ENCODE peak calls at places on chromosomes 16 and 17, in ten cellular contexts. J is cardiac fibroblast, O is GM23338, T is lung, C is AG04450, D is IMR-90, Q is skeletal muscle cell, G is fibroblast of the aortic adventitia, H is GM12865, S is brain microvascular endothelial cell. U is an unnamed sample.

GRCh38 chr16:71895679-71896385 is 501 bp downstream of the IST1 start:
- DNase-seq in T (peak), S (peak), G (peak), C (no peak), H (peak), Q (no peak), J (peak), O (peak), D (peak), U (peak)

GRCh38 chr16:53034306-53034705 is 18.4 kb downstream of the CHD9NB start:
- DNase-seq in T (no peak), Q (no peak), S (peak), H (no peak), J (no peak), O (no peak), C (no peak), G (no peak), D (peak), U (peak)

GRCh38 chr16:69406780-69407331 is 17.6 kb upstream of the CYB5B start:
- DNase-seq in C (no peak), J (no peak), O (peak), H (peak), G (no peak), S (no peak), D (no peak), Q (no peak), T (no peak), U (no peak)

GRCh38 chr17:13725286-13725990 is 123.7 kb upstream of the HS3ST3A1 start:
- DNase-seq in O (no peak), T (no peak), Q (peak), D (peak), S (peak), J (peak), G (peak), C (no peak), H (no peak), U (no peak)

GRCh38 chr16:30521873-30522641 is 4.3 kb downstream of the ZNF768 start:
- DNase-seq in O (no peak), C (no peak), J (no peak), G (no peak), S (no peak), T (no peak), H (no peak), D (no peak), Q (no peak), U (no peak)

GRCh38 chr17:80187493-80187892 is 17.7 kb downstream of the CARD14 start:
- DNase-seq in T (peak), D (no peak), Q (no peak), O (no peak), G (peak), S (no peak), C (no peak), H (no peak), J (peak), U (peak)

GRCh38 chr17:18250259-18250658 is 8.3 kb downstream of the FLII start:
- DNase-seq in G (no peak), D (no peak), C (no peak), S (no peak), T (no peak), J (no peak), O (peak), H (no peak), Q (no peak), U (peak)

GRCh38 chr17:27069842-27070508 is 223.9 kb upstream of the WSB1 start:
- DNase-seq in J (no peak), D (no peak), S (no peak), O (no peak), H (no peak), T (no peak), G (no peak), C (no peak), Q (no peak), U (no peak)

GRCh38 chr17:3986270-3986938 is 22.2 kb upstream of the ATP2A3 start:
- DNase-seq in Q (no peak), O (no peak), C (no peak), G (no peak), J (no peak), T (no peak), D (no peak), S (no peak), H (peak), U (peak)

GRCh38 chr16:58970775-58971174 is 236.7 kb upstream of the GOT2 start:
- DNase-seq in G (no peak), J (no peak), C (no peak), H (peak), D (no peak), O (no peak), T (no peak), Q (no peak), S (no peak), U (no peak)

GRCh38 chr17:78265121-78265520 is 33.7 kb downstream of the TMEM235 start:
- DNase-seq in T (no peak), C (no peak), O (no peak), H (no peak), J (no peak), S (no peak), Q (no peak), G (no peak), D (no peak), U (no peak)

GRCh38 chr16:53089434-53090270 is 34.9 kb downstream of the CHD9 start:
- DNase-seq in C (no peak), J (peak), H (no peak), S (no peak), D (no peak), G (peak), Q (no peak), O (peak), T (no peak), U (no peak)

GRCh38 chr16:50459681-50460080 is 88.5 kb upstream of the NKD1 start:
- DNase-seq in C (no peak), O (no peak), H (no peak), T (no peak), D (no peak), S (no peak), Q (no peak), J (no peak), G (no peak), U (no peak)

GRCh38 chr17:79834575-79835469 is 4.4 kb downstream of the CBX4 start:
- DNase-seq in O (peak), C (no peak), T (no peak), Q (no peak), G (no peak), H (no peak), S (no peak), J (no peak), D (no peak), U (no peak)

GRCh38 chr16:17241264-17241835 is 229.4 kb downstream of the XYLT1 start:
- DNase-seq in S (no peak), C (no peak), D (no peak), T (no peak), O (no peak), H (no peak), Q (no peak), J (no peak), G (no peak), U (no peak)

GRCh38 chr16:8679156-8679555 is 4.7 kb downstream of the ABAT start:
- DNase-seq in Q (no peak), H (no peak), T (no peak), S (no peak), O (no peak), J (no peak), C (no peak), D (no peak), G (no peak), U (peak)

GRCh38 chr16:10402975-10403374 is 17.1 kb downstream of the ATF7IP2 start:
- DNase-seq in D (no peak), G (no peak), J (no peak), S (no peak), T (no peak), Q (no peak), O (no peak), C (no peak), H (no peak), U (no peak)

GRCh38 chr17:49696233-49696761 is 11.5 kb downstream of the SLC35B1 start:
- DNase-seq in O (no peak), J (no peak), H (peak), S (no peak), C (no peak), Q (no peak), G (no peak), D (peak), T (no peak), U (no peak)

GRCh38 chr16:1745900-1746692 is 25.2 kb downstream of the NME3 start:
- DNase-seq in H (no peak), C (peak), J (peak), T (no peak), D (peak), S (peak), O (peak), G (no peak), Q (peak), U (no peak)

GRCh38 chr16:82580293-82580900 is 46.4 kb upstream of the CDH13 start:
- DNase-seq in S (no peak), G (peak), J (peak), H (peak), Q (no peak), O (peak), D (no peak), T (no peak), C (no peak), U (peak)

GRCh38 chr17:73166731-73167581 is 2.1 kb downstream of the SSTR2 start:
- DNase-seq in T (no peak), S (no peak), H (peak), D (no peak), G (peak), Q (no peak), C (no peak), J (no peak), O (no peak), U (no peak)

GRCh38 chr17:83046759-83047478 is 32.5 kb upstream of the METRNL start:
- DNase-seq in Q (no peak), G (no peak), J (no peak), D (no peak), T (no peak), S (no peak), H (no peak), O (no peak), C (no peak), U (no peak)

GRCh38 chr16:89554343-89554742 is 6.1 kb upstream of the RPL13 start:
- DNase-seq in O (no peak), J (no peak), H (no peak), S (no peak), T (no peak), G (no peak), C (no peak), D (no peak), Q (no peak), U (no peak)

GRCh38 chr17:8963017-8963416 is 2.5 kb downstream of the PIK3R5 start:
- DNase-seq in Q (no peak), O (no peak), C (no peak), H (no peak), D (no peak), T (no peak), J (no peak), G (no peak), S (no peak), U (no peak)

GRCh38 chr16:4882261-4882632 is 35.0 kb downstream of the UBN1 start:
- DNase-seq in C (no peak), G (peak), D (peak), T (no peak), S (peak), Q (peak), H (no peak), O (no peak), J (peak), U (no peak)
- H3K4me3 ChIP-seq in C (no peak), G (no peak), D (no peak), T (no peak), S (no peak), Q (no peak), H (no peak), O (no peak), J (no peak), U (no peak)

GRCh38 chr17:40113110-40113960 is 8.4 kb upstream of the MSL1 start:
- DNase-seq in S (peak), D (peak), H (peak), T (peak), O (peak), Q (peak), J (peak), G (peak), C (peak), U (peak)
- H3K4me3 ChIP-seq in S (peak), D (peak), H (peak), T (peak), O (peak), Q (peak), J (peak), G (peak), C (peak), U (peak)

GRCh38 chr17:7575481-7575883 is 4.0 kb upstream of the CD68 start:
- DNase-seq in D (no peak), H (no peak), T (no peak), C (no peak), Q (no peak), G (no peak), S (no peak), J (no peak), O (no peak), U (no peak)
- H3K4me3 ChIP-seq in D (no peak), H (peak), T (no peak), C (peak), Q (peak), G (peak), S (peak), J (no peak), O (peak), U (peak)

GRCh38 chr16:66921758-66922450 is 3.2 kb upstream of the CDH16 start:
- DNase-seq in T (no peak), S (no peak), Q (no peak), H (no peak), D (no peak), C (no peak), J (no peak), G (no peak), O (peak), U (no peak)
- H3K4me3 ChIP-seq in T (no peak), S (no peak), Q (no peak), H (no peak), D (no peak), C (no peak), J (no peak), G (no peak), O (no peak), U (no peak)

GRCh38 chr17:2707721-2708584 is 3.6 kb downstream of the CLUH start:
- DNase-seq in D (no peak), G (no peak), Q (no peak), C (no peak), T (no peak), J (peak), O (peak), S (no peak), H (no peak), U (no peak)

GRCh38 chr17:2708585-2709172 is 2.9 kb downstream of the CLUH start:
- DNase-seq in C (no peak), G (no peak), T (no peak), O (no peak), J (no peak), Q (no peak), H (no peak), D (no peak), S (no peak), U (no peak)

GRCh38 chr17:2705263-2705662 is 6.3 kb downstream of the CLUH start:
- DNase-seq in C (peak), D (peak), H (no peak), J (peak), S (peak), O (no peak), G (no peak), Q (peak), T (no peak), U (no peak)

GRCh38 chr17:2705888-2706795 is 5.4 kb downstream of the CLUH start:
- DNase-seq in D (no peak), O (no peak), S (no peak), T (no peak), J (no peak), G (no peak), C (no peak), Q (no peak), H (no peak), U (no peak)

GRCh38 chr17:2706911-2707510 is 4.6 kb downstream of the CLUH start:
- DNase-seq in S (no peak), C (no peak), T (no peak), O (no peak), D (no peak), J (no peak), G (no peak), Q (no peak), H (no peak), U (no peak)
- H3K4me3 ChIP-seq in S (no peak), C (no peak), T (no peak), O (no peak), D (no peak), J (no peak), G (no peak), Q (no peak), H (no peak), U (no peak)

GRCh38 chr17:2051388-2052237 is 3.3 kb upstream of the HIC1 start:
- DNase-seq in O (no peak), D (no peak), J (no peak), T (no peak), S (no peak), G (no peak), H (no peak), C (no peak), Q (no peak), U (peak)

GRCh38 chr17:2054740-2055493 is at the start of gene HIC1:
- DNase-seq in C (no peak), S (no peak), Q (no peak), T (peak), O (peak), D (peak), G (peak), H (peak), J (peak), U (peak)

GRCh38 chr17:2054262-2054739 is 602 bp upstream of the HIC1 start:
- DNase-seq in D (peak), S (no peak), C (no peak), J (peak), O (peak), Q (no peak), T (no peak), H (no peak), G (peak), U (peak)

GRCh38 chr17:2055494-2056220 is 754 bp downstream of the HIC1 start:
- DNase-seq in O (no peak), T (no peak), Q (no peak), G (no peak), S (no peak), J (peak), H (peak), C (no peak), D (peak), U (no peak)

DNA sequence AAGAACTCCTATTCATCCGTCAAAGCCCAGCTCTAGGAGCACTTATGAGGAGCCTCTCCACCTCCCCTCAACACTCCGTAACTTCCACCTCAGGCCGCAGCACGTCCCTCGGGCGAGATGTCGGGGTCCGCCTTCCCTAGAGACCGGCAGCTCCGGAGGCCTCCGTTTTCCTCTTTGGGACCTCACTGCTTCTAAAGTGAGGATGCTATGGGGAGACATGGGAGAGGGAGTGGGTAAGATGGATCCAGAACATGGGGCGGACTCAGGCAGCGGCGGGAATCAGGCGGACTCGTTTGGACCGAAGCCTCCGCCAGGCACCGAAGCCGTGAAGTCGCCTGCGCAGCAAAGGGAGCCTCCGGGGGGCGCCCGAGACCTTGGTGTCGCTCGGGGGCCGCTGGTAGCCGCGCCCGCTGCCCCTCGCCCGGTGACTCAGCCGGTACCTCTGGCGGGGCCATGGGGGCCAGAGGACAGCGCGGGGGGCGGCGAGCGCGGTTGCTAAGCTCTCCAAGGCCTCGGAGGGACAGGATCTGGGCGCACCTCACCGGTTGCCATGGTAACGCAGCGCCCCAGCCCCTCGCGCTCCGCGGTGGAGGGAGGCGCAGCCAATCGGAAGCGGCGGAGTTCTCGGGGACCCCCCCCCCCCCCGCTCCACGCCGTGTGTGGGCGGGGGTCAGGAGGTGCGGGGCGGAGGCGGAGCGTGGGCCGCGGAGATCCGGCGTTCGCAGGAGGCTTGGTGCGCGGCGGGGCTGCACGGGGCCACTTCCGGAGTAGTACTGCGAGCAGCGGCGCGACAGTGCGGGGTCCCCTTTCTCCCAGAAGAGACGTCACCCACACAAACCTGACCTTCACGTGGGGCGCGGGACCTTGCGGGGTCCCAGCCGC is 1.3 kb upstream of the HIC1 start:
- DNase-seq in H (peak), J (peak), C (no peak), O (peak), Q (no peak), T (no peak), D (peak), G (peak), S (no peak), U (peak)
- H3K4me3 ChIP-seq in H (peak), J (peak), C (peak), O (peak), Q (peak), T (peak), D (peak), G (peak), S (peak), U (peak)

GRCh38 chr17:56434610-56435009 is 158.9 kb upstream of the NOG start:
- DNase-seq in H (peak), T (no peak), D (no peak), S (no peak), C (no peak), J (no peak), G (no peak), O (no peak), Q (no peak), U (no peak)
- H3K4me3 ChIP-seq in H (no peak), T (no peak), D (no peak), S (no peak), C (no peak), J (no peak), G (no peak), O (no peak), Q (no peak), U (no peak)

GRCh38 chr17:12020595-12021590 is at the start of gene MAP2K4:
- DNase-seq in G (peak), J (peak), H (peak), O (peak), Q (peak), D (peak), S (peak), C (peak), T (peak), U (peak)

GRCh38 chr17:12021604-12022003 is 927 bp downstream of the MAP2K4 start:
- DNase-seq in D (no peak), C (no peak), G (no peak), H (no peak), O (no peak), S (no peak), T (no peak), J (no peak), Q (no peak), U (no peak)

GRCh38 chr17:12024332-12024731 is 3.7 kb downstream of the MAP2K4 start:
- DNase-seq in O (no peak), T (no peak), D (peak), S (no peak), J (peak), C (peak), H (no peak), Q (peak), G (peak), U (peak)

GRCh38 chr17:12027658-12028057 is 7.0 kb downstream of the MAP2K4 start:
- DNase-seq in H (no peak), C (no peak), T (no peak), D (no peak), G (no peak), O (no peak), J (no peak), Q (no peak), S (no peak), U (no peak)

GRCh38 chr17:12022310-12022709 is 1.6 kb downstream of the MAP2K4 start:
- DNase-seq in H (no peak), D (no peak), T (no peak), O (no peak), S (no peak), G (no peak), J (no peak), C (no peak), Q (no peak), U (no peak)
- H3K4me3 ChIP-seq in H (no peak), D (peak), T (no peak), O (peak), S (no peak), G (peak), J (no peak), C (peak), Q (no peak), U (peak)

GRCh38 chr17:47695664-47696376 is 1.9 kb downstream of the TBKBP1 start:
- DNase-seq in O (no peak), H (no peak), D (no peak), T (no peak), J (no peak), C (no peak), G (peak), S (no peak), Q (no peak), U (no peak)
- H3K4me3 ChIP-seq in O (peak), H (no peak), D (no peak), T (no peak), J (peak), C (peak), G (peak), S (no peak), Q (peak), U (peak)

GRCh38 chr16:16143941-16144340 is 79.4 kb downstream of the ABCC6 start:
- DNase-seq in T (no peak), S (no peak), G (no peak), D (no peak), O (no peak), Q (no peak), J (no peak), C (no peak), H (no peak), U (no peak)

GRCh38 chr16:16143038-16143763 is 80.1 kb downstream of the ABCC6 start:
- DNase-seq in T (no peak), H (peak), Q (no peak), J (no peak), O (peak), S (peak), D (no peak), C (no peak), G (no peak), U (no peak)

GRCh38 chr16:16146380-16147315 is 76.6 kb downstream of the ABCC6 start:
- DNase-seq in G (no peak), Q (no peak), O (no peak), S (no peak), J (no peak), T (no peak), C (no peak), H (no peak), D (no peak), U (no peak)

GRCh38 chr16:16144416-16144815 is 78.9 kb downstream of the ABCC6 start:
- DNase-seq in Q (no peak), S (no peak), T (no peak), C (no peak), H (no peak), G (no peak), O (no peak), D (no peak), J (no peak), U (peak)

GRCh38 chr16:16145286-16145685 is 78.0 kb downstream of the ABCC6 start:
- DNase-seq in T (no peak), C (no peak), H (no peak), D (no peak), Q (no peak), J (no peak), O (no peak), G (no peak), S (no peak), U (no peak)
- H3K4me3 ChIP-seq in T (no peak), C (no peak), H (no peak), D (no peak), Q (no peak), J (no peak), O (no peak), G (no peak), S (no peak), U (no peak)

U was measured in mammary epithelial cell.